ENCODE peak calls at places on chromosome 6, in seven cellular contexts. One of them, this sample, is unnamed.

GRCh38 chr6:169865346-169866139 is 114.1 kb downstream of the ERMARD start:
- DNase-seq in T-cell: no peak
- DNase-seq in CD4-positive, alpha-beta T cell: no peak
- DNase-seq in GDM1: no peak
- DNase-seq in iPS-NIHi11: no peak
- DNase-seq in adipocyte: no peak
- DNase-seq in uterus: no peak
- DNase-seq in this sample: peak

GRCh38 chr6:117555882-117556498 is 46.3 kb downstream of the GOPC start:
- DNase-seq in T-cell: peak
- DNase-seq in CD4-positive, alpha-beta T cell: peak
- DNase-seq in GDM1: peak
- DNase-seq in iPS-NIHi11: peak
- DNase-seq in adipocyte: peak
- DNase-seq in uterus: peak
- DNase-seq in this sample: peak

GRCh38 chr6:45082091-45082490 is 246.0 kb upstream of the RUNX2 start:
- DNase-seq in T-cell: no peak
- DNase-seq in CD4-positive, alpha-beta T cell: no peak
- DNase-seq in GDM1: no peak
- DNase-seq in iPS-NIHi11: no peak
- DNase-seq in adipocyte: peak
- DNase-seq in uterus: no peak
- DNase-seq in this sample: no peak

GRCh38 chr6:78533426-78533825 is 333.9 kb upstream of the IRAK1BP1 start:
- DNase-seq in T-cell: no peak
- DNase-seq in CD4-positive, alpha-beta T cell: no peak
- DNase-seq in GDM1: no peak
- DNase-seq in iPS-NIHi11: no peak
- DNase-seq in adipocyte: no peak
- DNase-seq in uterus: no peak
- DNase-seq in this sample: no peak

GRCh38 chr6:83055366-83055964 is 10.2 kb downstream of the UBE3D start:
- DNase-seq in T-cell: peak
- DNase-seq in CD4-positive, alpha-beta T cell: peak
- DNase-seq in GDM1: no peak
- DNase-seq in iPS-NIHi11: peak
- DNase-seq in adipocyte: peak
- DNase-seq in uterus: peak
- DNase-seq in this sample: peak

GRCh38 chr6:30769088-30769852 is 24.9 kb upstream of the IER3 start:
- DNase-seq in T-cell: peak
- DNase-seq in CD4-positive, alpha-beta T cell: peak
- DNase-seq in GDM1: no peak
- DNase-seq in iPS-NIHi11: peak
- DNase-seq in adipocyte: peak
- DNase-seq in uterus: peak
- DNase-seq in this sample: no peak

GRCh38 chr6:138944412-138944811 is 43.6 kb downstream of the REPS1 start:
- DNase-seq in T-cell: peak
- DNase-seq in CD4-positive, alpha-beta T cell: no peak
- DNase-seq in GDM1: no peak
- DNase-seq in iPS-NIHi11: peak
- DNase-seq in adipocyte: peak
- DNase-seq in uterus: no peak
- DNase-seq in this sample: no peak

GRCh38 chr6:167152858-167153257 is 4.9 kb downstream of the GPR31 start:
- DNase-seq in T-cell: no peak
- DNase-seq in CD4-positive, alpha-beta T cell: no peak
- DNase-seq in GDM1: no peak
- DNase-seq in iPS-NIHi11: no peak
- DNase-seq in adipocyte: no peak
- DNase-seq in uterus: no peak
- DNase-seq in this sample: no peak

GRCh38 chr6:43193929-43194328 is 11.9 kb downstream of the CUL9 start:
- DNase-seq in T-cell: no peak
- DNase-seq in CD4-positive, alpha-beta T cell: no peak
- DNase-seq in GDM1: no peak
- DNase-seq in iPS-NIHi11: no peak
- DNase-seq in adipocyte: no peak
- DNase-seq in uterus: no peak
- DNase-seq in this sample: no peak

GRCh38 chr6:69865126-69865525 is 1.2 kb upstream of the COL19A1 start:
- DNase-seq in T-cell: no peak
- DNase-seq in CD4-positive, alpha-beta T cell: no peak
- DNase-seq in GDM1: no peak
- DNase-seq in iPS-NIHi11: no peak
- DNase-seq in adipocyte: peak
- DNase-seq in uterus: no peak
- DNase-seq in this sample: no peak

GRCh38 chr6:16723833-16724232 is 37.4 kb downstream of the ATXN1 start:
- DNase-seq in T-cell: no peak
- DNase-seq in CD4-positive, alpha-beta T cell: no peak
- DNase-seq in GDM1: no peak
- DNase-seq in iPS-NIHi11: peak
- DNase-seq in adipocyte: peak
- DNase-seq in uterus: no peak
- DNase-seq in this sample: no peak

GRCh38 chr6:77034161-77034560 is 429.1 kb downstream of the HTR1B start:
- DNase-seq in T-cell: no peak
- DNase-seq in CD4-positive, alpha-beta T cell: no peak
- DNase-seq in GDM1: no peak
- DNase-seq in iPS-NIHi11: peak
- DNase-seq in adipocyte: peak
- DNase-seq in uterus: no peak
- DNase-seq in this sample: no peak

GRCh38 chr6:104601756-104602155 is 258.0 kb downstream of the HACE1 start:
- DNase-seq in T-cell: no peak
- DNase-seq in CD4-positive, alpha-beta T cell: no peak
- DNase-seq in GDM1: no peak
- DNase-seq in iPS-NIHi11: no peak
- DNase-seq in adipocyte: peak
- DNase-seq in uterus: no peak
- DNase-seq in this sample: no peak